ENCODE peak calls at places on chromosomes 7 and 10, in five cellular contexts. One of them, this sample, is unnamed.

GRCh38 chr7:30987936-30988335 is 24.2 kb downstream of the GHRHR start:
- DNase-seq in GM23338: no peak
- DNase-seq in transverse colon: no peak
- DNase-seq in HCT116: no peak
- DNase-seq in SK-N-SH: peak; percentile 45
- DNase-seq in this sample: no peak

GRCh38 chr10:73886085-73886529 is 11.8 kb upstream of the CAMK2G start:
- DNase-seq in SK-N-SH: peak; percentile 83
- DNase-seq in GM23338: peak; percentile 91
- DNase-seq in transverse colon: peak; percentile 72
- DNase-seq in HCT116: no peak
- DNase-seq in this sample: peak; percentile 85

GRCh38 chr10:61832866-61833481 is 68.5 kb upstream of the ARID5B start:
- DNase-seq in transverse colon: no peak
- DNase-seq in HCT116: no peak
- DNase-seq in SK-N-SH: no peak
- DNase-seq in GM23338: no peak
- DNase-seq in this sample: no peak

GRCh38 chr10:110355181-110355831 is 50.6 kb upstream of the SMNDC1 start:
- DNase-seq in HCT116: no peak
- DNase-seq in GM23338: no peak
- DNase-seq in SK-N-SH: no peak
- DNase-seq in transverse colon: peak; percentile 33
- DNase-seq in this sample: no peak

GRCh38 chr10:70461397-70462348 is 16.9 kb upstream of the PALD1 start:
- DNase-seq in HCT116: peak; percentile 67
- DNase-seq in transverse colon: peak; percentile 62
- DNase-seq in GM23338: peak; percentile 92
- DNase-seq in SK-N-SH: peak; percentile 85
- DNase-seq in this sample: peak; percentile 48

GRCh38 chr10:112663181-112663879 is 216.3 kb downstream of the VTI1A start:
- DNase-seq in transverse colon: no peak
- DNase-seq in HCT116: peak; percentile 75
- DNase-seq in GM23338: no peak
- DNase-seq in SK-N-SH: no peak
- DNase-seq in this sample: no peak

GRCh38 chr10:73424478-73424877 is 8.9 kb downstream of the MSS51 start:
- DNase-seq in HCT116: no peak
- DNase-seq in SK-N-SH: peak; percentile 14
- DNase-seq in transverse colon: no peak
- DNase-seq in GM23338: no peak
- DNase-seq in this sample: no peak

GRCh38 chr7:106772655-106773108 is 92.4 kb upstream of the PIK3CG start:
- DNase-seq in transverse colon: no peak
- DNase-seq in HCT116: peak; percentile 55
- DNase-seq in GM23338: no peak
- DNase-seq in SK-N-SH: no peak
- DNase-seq in this sample: no peak

GRCh38 chr7:27124979-27125689 is 5.4 kb downstream of the HOXA4 start:
- DNase-seq in transverse colon: no peak
- DNase-seq in SK-N-SH: no peak
- DNase-seq in HCT116: no peak
- DNase-seq in GM23338: no peak
- DNase-seq in this sample: peak; percentile 17

GRCh38 chr10:16809074-16809718 is 8.0 kb downstream of the RSU1 start:
- DNase-seq in GM23338: peak; percentile 77
- DNase-seq in transverse colon: peak; percentile 56
- DNase-seq in HCT116: peak; percentile 31
- DNase-seq in SK-N-SH: peak; percentile 54
- DNase-seq in this sample: no peak

GRCh38 chr10:17784701-17785100 is 24.4 kb upstream of the MRC1 start:
- DNase-seq in GM23338: no peak
- DNase-seq in transverse colon: no peak
- DNase-seq in HCT116: no peak
- DNase-seq in SK-N-SH: no peak
- DNase-seq in this sample: no peak

GRCh38 chr7:4239991-4240812 is 441.9 kb upstream of the FOXK1 start:
- DNase-seq in SK-N-SH: peak; percentile 80
- DNase-seq in transverse colon: no peak
- DNase-seq in HCT116: no peak
- DNase-seq in GM23338: peak; percentile 44
- DNase-seq in this sample: no peak

GRCh38 chr7:1579481-1580421 is 9.9 kb upstream of the PSMG3 start:
- DNase-seq in transverse colon: peak; percentile 76
- DNase-seq in HCT116: no peak
- DNase-seq in GM23338: peak; percentile 92
- DNase-seq in SK-N-SH: peak; percentile 93
- DNase-seq in this sample: peak; percentile 84

GRCh38 chr7:3242398-3242972 is 58.6 kb upstream of the SDK1 start:
- DNase-seq in transverse colon: no peak
- DNase-seq in SK-N-SH: no peak
- DNase-seq in HCT116: no peak
- DNase-seq in GM23338: no peak
- DNase-seq in this sample: no peak

GRCh38 chr10:103576076-103576471 is 82.6 kb downstream of the NEURL1 start:
- DNase-seq in SK-N-SH: no peak
- DNase-seq in transverse colon: no peak
- DNase-seq in HCT116: no peak
- DNase-seq in GM23338: no peak
- DNase-seq in this sample: no peak

GRCh38 chr10:48450811-48451466 is 144.5 kb downstream of the MAPK8 start:
- DNase-seq in GM23338: no peak
- DNase-seq in transverse colon: no peak
- DNase-seq in SK-N-SH: no peak
- DNase-seq in HCT116: no peak
- DNase-seq in this sample: peak; percentile 83

GRCh38 chr10:6382081-6382480 is 179.3 kb downstream of the PFKFB3 start:
- DNase-seq in HCT116: no peak
- DNase-seq in GM23338: no peak
- DNase-seq in SK-N-SH: no peak
- DNase-seq in transverse colon: peak; percentile 15
- DNase-seq in this sample: no peak

GRCh38 chr10:109820620-109821405 is 102.5 kb downstream of the XPNPEP1 start:
- DNase-seq in transverse colon: no peak
- DNase-seq in HCT116: no peak
- DNase-seq in GM23338: no peak
- DNase-seq in SK-N-SH: no peak
- DNase-seq in this sample: no peak

GRCh38 chr7:134605978-134606923 is 40.4 kb upstream of the BPGM start:
- DNase-seq in SK-N-SH: peak; percentile 66
- DNase-seq in transverse colon: peak; percentile 61
- DNase-seq in GM23338: peak; percentile 83
- DNase-seq in HCT116: peak; percentile 34
- DNase-seq in this sample: no peak

GRCh38 chr10:48253970-48254657 is 20.4 kb downstream of the FRMPD2 start:
- DNase-seq in HCT116: no peak
- DNase-seq in GM23338: no peak
- DNase-seq in transverse colon: no peak
- DNase-seq in SK-N-SH: no peak
- DNase-seq in this sample: no peak

GRCh38 chr10:20623561-20623960 is 273.6 kb downstream of the NEBL start:
- DNase-seq in transverse colon: no peak
- DNase-seq in SK-N-SH: no peak
- DNase-seq in GM23338: no peak
- DNase-seq in HCT116: no peak
- DNase-seq in this sample: no peak

GRCh38 chr10:5491477-5491876 is 7.9 kb downstream of the CALML5 start:
- DNase-seq in HCT116: no peak
- DNase-seq in transverse colon: no peak
- DNase-seq in SK-N-SH: no peak
- DNase-seq in GM23338: no peak
- DNase-seq in this sample: no peak

DNA sequence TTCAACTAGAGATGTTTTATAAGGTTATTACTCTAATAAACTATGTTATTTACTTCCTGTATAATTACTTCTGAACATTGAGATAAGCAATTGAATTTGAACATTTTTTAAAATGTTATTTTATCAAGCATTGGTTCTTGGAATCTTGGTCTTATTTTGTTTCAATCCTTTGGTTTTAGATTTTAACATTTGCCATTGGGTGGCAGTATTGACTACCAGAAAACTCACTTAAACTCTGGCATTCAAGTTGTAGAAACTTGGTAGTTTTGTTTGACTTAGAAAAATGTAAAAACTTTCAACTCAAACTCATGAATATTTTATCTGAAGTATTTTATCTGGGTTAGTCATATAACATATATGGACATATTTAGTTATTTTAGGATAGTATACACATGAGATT is 48.1 kb downstream of the ATRNL1 start:
- DNase-seq in transverse colon: no peak
- DNase-seq in GM23338: peak; percentile 44
- DNase-seq in HCT116: peak; percentile 15
- DNase-seq in SK-N-SH: peak; percentile 4
- DNase-seq in this sample: no peak
- H3K4me3 ChIP-seq in transverse colon: no peak overlapping the region
- H3K4me3 ChIP-seq in GM23338: no peak overlapping the region
- H3K4me3 ChIP-seq in HCT116: no peak overlapping the region
- H3K4me3 ChIP-seq in SK-N-SH: no peak overlapping the region
- H3K4me3 ChIP-seq in this sample: no peak overlapping the region

GRCh38 chr7:129875745-129876411 is 76.9 kb downstream of the UBE2H start:
- DNase-seq in HCT116: no peak
- DNase-seq in SK-N-SH: no peak
- DNase-seq in transverse colon: no peak
- DNase-seq in GM23338: no peak
- DNase-seq in this sample: no peak
- TF ChIP-seq POLR2AphosphoS5 in HCT116: no peak
- TF ChIP-seq POLR2AphosphoS5 in SK-N-SH: no peak
- TF ChIP-seq POLR2AphosphoS5 in transverse colon: no peak
- TF ChIP-seq POLR2AphosphoS5 in GM23338: no peak
- TF ChIP-seq POLR2AphosphoS5 in this sample: no peak

DNA sequence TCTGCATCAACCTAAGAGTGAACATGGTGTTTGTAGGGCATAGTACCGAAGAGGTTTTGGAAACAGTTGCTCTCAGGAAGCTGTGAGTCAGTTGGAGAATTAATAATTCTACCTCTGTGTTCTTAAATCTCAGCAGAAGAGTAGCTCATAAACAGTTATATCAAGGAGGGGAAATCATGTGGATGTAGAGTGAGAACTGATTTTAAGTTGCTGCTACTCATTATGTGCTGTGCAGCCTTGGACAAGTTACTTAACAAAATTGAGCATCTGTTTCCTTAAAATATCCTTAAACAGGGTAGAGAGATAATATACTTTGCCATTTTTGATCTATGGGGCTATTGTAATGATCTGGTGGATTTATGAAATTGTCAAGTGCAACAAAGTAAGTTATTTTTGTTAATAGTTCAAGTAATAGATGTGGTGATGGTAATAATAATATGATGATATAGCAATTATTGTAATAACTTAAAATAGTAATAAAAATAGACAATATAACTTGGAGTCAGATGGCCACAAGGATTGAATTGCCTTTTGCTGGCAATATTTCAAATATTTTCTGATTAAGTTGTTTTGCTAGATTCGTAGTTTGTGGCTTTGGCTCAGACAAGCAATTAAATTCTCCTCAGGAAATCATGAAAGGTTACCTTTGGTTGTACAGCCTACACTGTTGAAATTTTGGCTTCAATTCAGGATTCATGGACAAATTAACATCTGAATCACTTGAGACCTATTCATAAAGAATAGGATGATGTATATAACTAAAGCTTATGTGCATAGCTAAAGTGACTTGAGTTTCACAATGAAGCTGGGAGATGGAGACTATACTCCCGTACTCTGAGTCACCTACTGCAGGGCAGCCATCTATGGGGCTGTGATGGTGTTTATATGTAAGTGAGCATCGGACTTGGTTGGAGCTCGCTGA is 228.5 kb downstream of the CDK14 start:
- DNase-seq in HCT116: no peak
- DNase-seq in SK-N-SH: no peak
- DNase-seq in GM23338: no peak
- DNase-seq in transverse colon: no peak
- DNase-seq in this sample: no peak
- H3K27ac ChIP-seq in HCT116: no peak overlapping the region
- H3K27ac ChIP-seq in SK-N-SH: peak overlapping the region; percentile 99
- H3K27ac ChIP-seq in GM23338: no peak overlapping the region
- H3K27ac ChIP-seq in transverse colon: no peak overlapping the region
- H3K27ac ChIP-seq in this sample: no peak overlapping the region

GRCh38 chr7:148463210-148463609 is 127.4 kb upstream of the C7orf33 start:
- DNase-seq in SK-N-SH: no peak
- DNase-seq in transverse colon: no peak
- DNase-seq in GM23338: no peak
- DNase-seq in HCT116: no peak
- DNase-seq in this sample: no peak

GRCh38 chr7:148461780-148462179 is 128.8 kb upstream of the C7orf33 start:
- DNase-seq in GM23338: no peak
- DNase-seq in HCT116: no peak
- DNase-seq in transverse colon: no peak
- DNase-seq in SK-N-SH: no peak
- DNase-seq in this sample: no peak

GRCh38 chr7:148458263-148458662 is 132.3 kb upstream of the C7orf33 start:
- DNase-seq in SK-N-SH: no peak
- DNase-seq in HCT116: no peak
- DNase-seq in GM23338: no peak
- DNase-seq in transverse colon: no peak
- DNase-seq in this sample: no peak

GRCh38 chr7:148456351-148456750 is 134.2 kb upstream of the C7orf33 start:
- DNase-seq in SK-N-SH: no peak
- DNase-seq in HCT116: no peak
- DNase-seq in transverse colon: no peak
- DNase-seq in GM23338: no peak
- DNase-seq in this sample: peak; percentile 58

GRCh38 chr7:148457310-148457921 is 133.2 kb upstream of the C7orf33 start:
- DNase-seq in HCT116: no peak
- DNase-seq in transverse colon: no peak
- DNase-seq in GM23338: no peak
- DNase-seq in SK-N-SH: no peak
- DNase-seq in this sample: no peak
- H3K4me3 ChIP-seq in HCT116: no peak overlapping the region
- H3K4me3 ChIP-seq in transverse colon: no peak overlapping the region
- H3K4me3 ChIP-seq in GM23338: no peak overlapping the region
- H3K4me3 ChIP-seq in SK-N-SH: no peak overlapping the region
- H3K4me3 ChIP-seq in this sample: no peak overlapping the region

GRCh38 chr7:55964261-55964801 is at the start of gene NIPSNAP2:
- DNase-seq in GM23338: peak; percentile 75
- DNase-seq in SK-N-SH: peak; percentile 99
- DNase-seq in HCT116: peak; percentile 15
- DNase-seq in transverse colon: peak; percentile 61
- DNase-seq in this sample: peak; percentile 56
- TF ChIP-seq POLR2AphosphoS5 in GM23338: no peak
- TF ChIP-seq POLR2AphosphoS5 in SK-N-SH: peak; percentile 48
- TF ChIP-seq POLR2AphosphoS5 in HCT116: peak; percentile 67
- TF ChIP-seq POLR2AphosphoS5 in transverse colon: no peak
- TF ChIP-seq POLR2AphosphoS5 in this sample: no peak